ENCODE peak calls at places on chromosomes 5 and 9, in six cellular contexts. One of them, this sample, is unnamed. For H4K20me1, the result is how much of the 10 kb centered on the place peaks cover.

GRCh38 chr5:176629853-176630680 is at the start of the genes EIF4E1B and SNCB:
- DNase-seq in mammary epithelial cell: peak
- DNase-seq in PC-3: peak
- DNase-seq in neural progenitor cell: peak
- DNase-seq in IMR-90: no peak
- DNase-seq in GM23248: peak
- DNase-seq in this sample: no peak

GRCh38 chr5:110549301-110549700 is 177.2 kb downstream of the TMEM232 start:
- DNase-seq in neural progenitor cell: no peak
- DNase-seq in GM23248: no peak
- DNase-seq in PC-3: no peak
- DNase-seq in mammary epithelial cell: no peak
- DNase-seq in IMR-90: no peak
- DNase-seq in this sample: no peak

GRCh38 chr9:23117621-23118020 is 671.0 kb downstream of the DMRTA1 start:
- DNase-seq in IMR-90: peak
- DNase-seq in mammary epithelial cell: peak
- DNase-seq in neural progenitor cell: no peak
- DNase-seq in PC-3: peak
- DNase-seq in GM23248: peak
- DNase-seq in this sample: no peak

GRCh38 chr9:4620881-4621555 is 41.1 kb upstream of the PLPP6 start:
- DNase-seq in IMR-90: peak
- DNase-seq in PC-3: no peak
- DNase-seq in GM23248: peak
- DNase-seq in mammary epithelial cell: no peak
- DNase-seq in neural progenitor cell: peak
- DNase-seq in this sample: no peak

GRCh38 chr5:1855075-1855474 is 27.6 kb downstream of the IRX4 start:
- DNase-seq in neural progenitor cell: no peak
- DNase-seq in PC-3: no peak
- DNase-seq in mammary epithelial cell: no peak
- DNase-seq in GM23248: no peak
- DNase-seq in IMR-90: no peak
- DNase-seq in this sample: no peak

GRCh38 chr5:59506285-59506877 is 387.1 kb downstream of the PDE4D start:
- DNase-seq in mammary epithelial cell: no peak
- DNase-seq in neural progenitor cell: peak
- DNase-seq in IMR-90: peak
- DNase-seq in GM23248: peak
- DNase-seq in PC-3: peak
- DNase-seq in this sample: no peak

GRCh38 chr5:131528682-131529081 is 106.3 kb downstream of the RAPGEF6 start:
- DNase-seq in GM23248: no peak
- DNase-seq in neural progenitor cell: no peak
- DNase-seq in IMR-90: no peak
- DNase-seq in PC-3: no peak
- DNase-seq in mammary epithelial cell: no peak
- DNase-seq in this sample: no peak

GRCh38 chr5:80198399-80198798 is 57.4 kb downstream of the SERINC5 start:
- DNase-seq in PC-3: no peak
- DNase-seq in IMR-90: no peak
- DNase-seq in neural progenitor cell: no peak
- DNase-seq in mammary epithelial cell: no peak
- DNase-seq in GM23248: no peak
- DNase-seq in this sample: no peak

GRCh38 chr9:124297553-124297905 is 39.8 kb downstream of the NEK6 start:
- DNase-seq in PC-3: peak
- DNase-seq in GM23248: peak
- DNase-seq in mammary epithelial cell: peak
- DNase-seq in IMR-90: peak
- DNase-seq in neural progenitor cell: peak
- DNase-seq in this sample: peak

GRCh38 chr5:113524927-113525326 is 11.4 kb downstream of the YTHDC2 start:
- DNase-seq in IMR-90: no peak
- DNase-seq in mammary epithelial cell: no peak
- DNase-seq in GM23248: peak
- DNase-seq in PC-3: no peak
- DNase-seq in neural progenitor cell: no peak
- DNase-seq in this sample: no peak

GRCh38 chr5:155189981-155190380 is 176.4 kb downstream of the KIF4B start:
- DNase-seq in GM23248: no peak
- DNase-seq in neural progenitor cell: no peak
- DNase-seq in mammary epithelial cell: peak
- DNase-seq in PC-3: no peak
- DNase-seq in IMR-90: no peak
- DNase-seq in this sample: no peak

GRCh38 chr5:169826618-169827017 is 153.7 kb downstream of the INSYN2B start:
- DNase-seq in PC-3: peak
- DNase-seq in mammary epithelial cell: no peak
- DNase-seq in GM23248: peak
- DNase-seq in IMR-90: no peak
- DNase-seq in neural progenitor cell: no peak
- DNase-seq in this sample: no peak

GRCh38 chr5:66967826-66968262 is 228.8 kb downstream of the CD180 start:
- DNase-seq in PC-3: no peak
- DNase-seq in GM23248: peak
- DNase-seq in mammary epithelial cell: no peak
- DNase-seq in neural progenitor cell: no peak
- DNase-seq in IMR-90: peak
- DNase-seq in this sample: peak

GRCh38 chr5:110590187-110590586 is 136.3 kb downstream of the TMEM232 start:
- DNase-seq in PC-3: peak
- DNase-seq in mammary epithelial cell: peak
- DNase-seq in neural progenitor cell: peak
- DNase-seq in IMR-90: peak
- DNase-seq in GM23248: peak
- DNase-seq in this sample: no peak

GRCh38 chr9:89438194-89438593 is 59.7 kb downstream of the SEMA4D start:
- DNase-seq in neural progenitor cell: no peak
- DNase-seq in mammary epithelial cell: no peak
- DNase-seq in GM23248: no peak
- DNase-seq in IMR-90: no peak
- DNase-seq in PC-3: no peak
- DNase-seq in this sample: no peak

DNA sequence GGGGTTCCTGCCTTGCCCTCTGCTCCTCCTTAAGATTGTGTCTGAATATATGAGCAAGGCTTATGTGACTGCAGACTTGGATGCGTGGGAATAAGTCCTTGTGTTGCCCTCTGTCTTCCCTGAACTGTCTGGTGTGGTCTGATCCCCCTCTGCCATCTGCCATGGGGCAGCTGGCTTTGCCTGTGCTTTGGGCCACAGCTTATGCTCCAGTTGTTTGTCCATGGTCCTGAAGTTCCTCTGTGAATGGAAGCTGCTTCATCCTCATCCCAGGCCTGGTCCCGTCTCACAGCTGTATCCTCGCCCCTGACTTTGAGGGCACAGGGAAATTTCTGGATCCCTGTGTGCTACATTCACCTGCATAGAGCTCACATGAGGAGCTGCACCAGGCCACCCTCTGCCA is 14.7 kb downstream of the IL31RA start:
- DNase-seq in mammary epithelial cell: peak
- DNase-seq in GM23248: peak
- DNase-seq in IMR-90: peak
- DNase-seq in PC-3: no peak
- DNase-seq in neural progenitor cell: peak
- DNase-seq in this sample: no peak
- H4K20me1 ChIP-seq in mammary epithelial cell: under half
- H4K20me1 ChIP-seq in GM23248: under half
- H4K20me1 ChIP-seq in IMR-90: under half
- H4K20me1 ChIP-seq in PC-3: under half
- H4K20me1 ChIP-seq in neural progenitor cell: under half
- H4K20me1 ChIP-seq in this sample: under half

GRCh38 chr5:171913987-171914273 is 92.5 kb downstream of the FBXW11 start:
- DNase-seq in mammary epithelial cell: no peak
- DNase-seq in IMR-90: peak
- DNase-seq in GM23248: peak
- DNase-seq in PC-3: no peak
- DNase-seq in neural progenitor cell: no peak
- DNase-seq in this sample: no peak
- H4K20me1 ChIP-seq in mammary epithelial cell: under half
- H4K20me1 ChIP-seq in IMR-90: half or more
- H4K20me1 ChIP-seq in GM23248: under half
- H4K20me1 ChIP-seq in PC-3: under half
- H4K20me1 ChIP-seq in neural progenitor cell: half or more
- H4K20me1 ChIP-seq in this sample: half or more

GRCh38 chr9:136671646-136672430 is 9.1 kb downstream of the EGFL7 start:
- DNase-seq in GM23248: peak
- DNase-seq in PC-3: peak
- DNase-seq in IMR-90: no peak
- DNase-seq in mammary epithelial cell: no peak
- DNase-seq in neural progenitor cell: peak
- DNase-seq in this sample: no peak
- H4K20me1 ChIP-seq in GM23248: under half
- H4K20me1 ChIP-seq in PC-3: under half
- H4K20me1 ChIP-seq in IMR-90: under half
- H4K20me1 ChIP-seq in mammary epithelial cell: under half
- H4K20me1 ChIP-seq in neural progenitor cell: under half
- H4K20me1 ChIP-seq in this sample: under half

GRCh38 chr9:134333234-134333873 is 7.1 kb downstream of the RXRA start:
- DNase-seq in PC-3: no peak
- DNase-seq in neural progenitor cell: no peak
- DNase-seq in IMR-90: no peak
- DNase-seq in GM23248: peak
- DNase-seq in mammary epithelial cell: no peak
- DNase-seq in this sample: no peak
- H4K20me1 ChIP-seq in PC-3: under half
- H4K20me1 ChIP-seq in neural progenitor cell: half or more
- H4K20me1 ChIP-seq in IMR-90: half or more
- H4K20me1 ChIP-seq in GM23248: under half
- H4K20me1 ChIP-seq in mammary epithelial cell: under half
- H4K20me1 ChIP-seq in this sample: half or more